ENCODE peak calls at places on chromosomes 4 and X, in five cellular contexts. Y is ureter, L is right lobe of liver, C is HFFc6, T is LoVo. E is an unnamed sample.

GRCh38 chr4:172648471-172648870 is 520.1 kb upstream of the GALNT7 start:
- DNase-seq in Y (no peak), L (no peak), C (no peak), T (no peak), E (no peak)

GRCh38 chrX:149641432-149641831 is 9.8 kb upstream of the TMEM185A start:
- DNase-seq in Y (no peak), L (no peak), C (no peak), T (no peak), E (no peak)

GRCh38 chrX:119427024-119427794 is 28.1 kb downstream of the SLC25A43 start:
- DNase-seq in Y (no peak), L (peak; percentile 61), C (no peak), T (no peak), E (no peak)

GRCh38 chr4:6031831-6032230 is 13.6 kb upstream of the C4orf50 start:
- DNase-seq in Y (no peak), L (no peak), C (no peak), T (no peak), E (no peak)

GRCh38 chr4:137956256-137956655 is 285.9 kb downstream of the SLC7A11 start:
- DNase-seq in Y (no peak), L (no peak), C (no peak), T (no peak), E (no peak)

GRCh38 chr4:151276787-151277557 is at the start of gene PRSS48:
- DNase-seq in Y (peak; percentile 49), L (peak; percentile 67), C (peak; percentile 42), T (peak; percentile 27), E (peak; percentile 55)

GRCh38 chr4:94516067-94516466 is 64.3 kb downstream of the PDLIM5 start:
- DNase-seq in Y (no peak), L (no peak), C (peak; percentile 96), T (no peak), E (peak; percentile 76)

GRCh38 chr4:8746523-8747466 is 124.8 kb downstream of the HMX1 start:
- DNase-seq in Y (peak; percentile 15), L (peak; percentile 13), C (no peak), T (no peak), E (no peak)

GRCh38 chr4:182143086-182143821 is 99.9 kb upstream of the TENM3 start:
- DNase-seq in Y (no peak), L (no peak), C (peak; percentile 20), T (peak; percentile 35), E (no peak)

GRCh38 chr4:4859010-4859798 is at the start of gene MSX1:
- DNase-seq in Y (peak; percentile 79), L (peak; percentile 88), C (peak; percentile 76), T (peak; percentile 91), E (peak; percentile 81)

GRCh38 chrX:131821945-131822622 is 201.0 kb upstream of the STK26 start:
- DNase-seq in Y (peak; percentile 89), L (no peak), C (no peak), T (no peak), E (no peak)

GRCh38 chr4:144615182-144615581 is 30.8 kb upstream of the HHIP start:
- DNase-seq in Y (no peak), L (no peak), C (peak; percentile 8), T (no peak), E (no peak)

GRCh38 chr4:125796138-125796537 is 481.4 kb downstream of the FAT4 start:
- DNase-seq in Y (no peak), L (no peak), C (no peak), T (no peak), E (no peak)

GRCh38 chr4:8705161-8706145 is 112.9 kb downstream of the CPZ start:
- DNase-seq in Y (peak; percentile 36), L (peak; percentile 40), C (no peak), T (no peak), E (no peak)